ENCODE peak calls at places on chromosomes 4 and X, in four cellular contexts. J is NCI-H2029, L is AG04450, V is occipital lobe. Z is an unnamed sample.

GRCh38 chr4:24195976-24196736 is 306.3 kb upstream of the PPARGC1A start:
- DNase-seq in V (no peak), L (no peak), J (no peak), Z (no peak)

GRCh38 chr4:174217273-174218126 is 66.0 kb downstream of the FBXO8 start:
- DNase-seq in J (no peak), L (no peak), V (no peak), Z (no peak)

GRCh38 chr4:76087007-76087769 is 12.7 kb downstream of the ART3 start:
- DNase-seq in V (peak), J (peak), L (peak), Z (peak)

GRCh38 chr4:175999944-176000343 is 65.7 kb upstream of the WDR17 start:
- DNase-seq in L (no peak), J (no peak), V (no peak), Z (no peak)

GRCh38 chr4:121698119-121698732 is 1.4 kb upstream of the ANXA5 start:
- DNase-seq in V (peak), J (no peak), L (no peak), Z (no peak)

GRCh38 chr4:87219648-87220093 is 747 bp downstream of the KLHL8 start:
- DNase-seq in L (no peak), V (peak), J (no peak), Z (no peak)

GRCh38 chr4:71292228-71292627 is 46.6 kb upstream of the SLC4A4 start:
- DNase-seq in J (no peak), V (no peak), L (no peak), Z (no peak)

GRCh38 chr4:184262901-184263300 is 45.2 kb upstream of the ENPP6 start:
- DNase-seq in V (no peak), L (no peak), J (no peak), Z (no peak)

GRCh38 chr4:168515222-168516011 is 18.6 kb downstream of the PALLD start:
- DNase-seq in J (peak), V (no peak), L (no peak), Z (no peak)

GRCh38 chr4:77819409-77819835 is 254 bp upstream of the CNOT6L start:
- DNase-seq in J (no peak), L (no peak), V (peak), Z (no peak)

GRCh38 chr4:28879178-28879577 is 1841.0 kb upstream of the PCDH7 start:
- DNase-seq in J (no peak), L (no peak), V (no peak), Z (no peak)

GRCh38 chr4:189843392-189844009 is 97.2 kb upstream of the FRG1 start:
- DNase-seq in V (no peak), L (no peak), J (no peak), Z (no peak)

GRCh38 chr4:152680988-152681731 is 1.4 kb upstream of the TMEM154 start:
- DNase-seq in V (no peak), L (no peak), J (no peak), Z (no peak)

GRCh38 chr4:22187203-22187835 is 238.7 kb upstream of the KCNIP4 start:
- DNase-seq in L (no peak), J (no peak), V (no peak), Z (no peak)

GRCh38 chrX:153830632-153831434 is 489 bp upstream of the PDZD4 start:
- DNase-seq in V (no peak), J (no peak), L (no peak), Z (no peak)

GRCh38 chr4:73901031-73901430 is 31.8 kb downstream of the CXCL1 start:
- DNase-seq in J (no peak), V (no peak), L (no peak), Z (no peak)

GRCh38 chr4:81504685-81505598 is 33.2 kb upstream of the RASGEF1B start:
- DNase-seq in V (no peak), J (no peak), L (no peak), Z (no peak)